ENCODE peak calls at places on chromosomes 1 and 21, in eight cellular contexts. F is stomach, H is K562, T is A549, N is transverse colon, J is esophagus muscularis mucosa, W is H1, L is ovary. Y is an unnamed sample.
A peak's percentile ranks its signal among the peaks of the same experiment; 100 is the strongest.

GRCh38 chr1:58982259-58982998 is 198.6 kb upstream of the JUN start:
- DNase-seq in F (peak; percentile 79), H (no peak), T (no peak), N (no peak), J (no peak), W (no peak), L (no peak), Y (no peak)

GRCh38 chr1:241716915-241717651 is 65.0 kb downstream of the WDR64 start:
- DNase-seq in F (no peak), H (no peak), T (no peak), N (no peak), J (no peak), W (no peak), L (no peak), Y (no peak)

GRCh38 chr1:89525169-89525855 is 683 bp downstream of the LRRC8B start:
- DNase-seq in F (no peak), H (peak; percentile 61), T (peak; percentile 41), N (no peak), J (no peak), W (no peak), L (peak; percentile 56), Y (peak; percentile 18)

GRCh38 chr1:89147707-89148106 is 21.8 kb upstream of the GBP2 start:
- DNase-seq in F (no peak), H (no peak), T (no peak), N (no peak), J (no peak), W (no peak), L (no peak), Y (no peak)

GRCh38 chr1:192170196-192170984 is 12.1 kb downstream of the RGS18 start:
- DNase-seq in F (no peak), H (peak; percentile 70), T (no peak), N (no peak), J (no peak), W (no peak), L (no peak), Y (no peak)

GRCh38 chr1:41653574-41653973 is 169.1 kb upstream of the EDN2 start:
- DNase-seq in F (no peak), H (no peak), T (no peak), N (no peak), J (no peak), W (no peak), L (no peak), Y (no peak)

GRCh38 chr1:71296551-71296950 is 215.7 kb upstream of the ZRANB2 start:
- DNase-seq in F (no peak), H (no peak), T (no peak), N (no peak), J (no peak), W (no peak), L (no peak), Y (no peak)

GRCh38 chr1:169392406-169392805 is 24.4 kb downstream of the BLZF1 start:
- DNase-seq in F (no peak), H (no peak), T (no peak), N (no peak), J (no peak), W (no peak), L (no peak), Y (no peak)

GRCh38 chr1:152348447-152348846 is 11.4 kb downstream of the FLG2 start:
- DNase-seq in F (no peak), H (no peak), T (no peak), N (no peak), J (no peak), W (no peak), L (no peak), Y (no peak)

DNA sequence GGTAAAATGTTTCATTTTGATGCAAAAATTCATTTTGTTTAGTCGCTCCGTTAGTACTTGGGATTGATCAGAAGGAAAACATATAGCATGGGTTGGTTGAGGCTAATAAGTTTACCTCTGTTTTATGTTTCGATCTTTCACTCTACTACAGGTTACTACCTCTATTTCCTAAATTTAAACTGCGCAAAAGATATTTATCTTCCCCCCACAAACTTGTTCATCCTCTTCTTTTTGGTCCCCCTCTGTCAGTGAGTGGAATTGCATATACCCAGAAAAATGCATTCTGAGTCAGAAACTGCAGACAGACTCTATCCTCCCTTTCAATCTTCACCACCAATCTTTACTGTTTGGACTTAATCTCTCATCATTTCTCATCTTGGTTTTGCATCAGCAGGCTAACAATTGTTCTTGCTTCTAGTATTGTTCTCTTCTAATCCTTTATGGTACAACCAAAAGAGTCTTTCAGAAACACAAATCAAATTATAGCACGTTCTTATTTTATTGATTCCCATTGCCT is 316.0 kb upstream of the ADGRL4 start:
- DNase-seq in F (no peak), H (no peak), T (no peak), N (no peak), J (no peak), W (no peak), L (no peak), Y (no peak)
- TF ChIP-seq CTCF in F (no peak), H (no peak), T (no peak), N (no peak), J (no peak), W (no peak), L (no peak), Y (no peak)

GRCh38 chr21:34809822-34810221 is 141.0 kb downstream of the CLIC6 start:
- DNase-seq in F (no peak), H (no peak), T (no peak), N (no peak), J (no peak), W (no peak), L (no peak), Y (no peak)

GRCh38 chr21:34812510-34813265 is 143.9 kb downstream of the CLIC6 start:
- DNase-seq in F (no peak), H (no peak), T (no peak), N (no peak), J (no peak), W (no peak), L (no peak), Y (no peak)

GRCh38 chr21:34808569-34809204 is 139.9 kb downstream of the CLIC6 start:
- DNase-seq in F (no peak), H (no peak), T (no peak), N (no peak), J (no peak), W (no peak), L (no peak), Y (no peak)

GRCh38 chr21:34811368-34811767 is 142.6 kb downstream of the CLIC6 start:
- DNase-seq in F (no peak), H (no peak), T (no peak), N (no peak), J (no peak), W (no peak), L (no peak), Y (no peak)

DNA sequence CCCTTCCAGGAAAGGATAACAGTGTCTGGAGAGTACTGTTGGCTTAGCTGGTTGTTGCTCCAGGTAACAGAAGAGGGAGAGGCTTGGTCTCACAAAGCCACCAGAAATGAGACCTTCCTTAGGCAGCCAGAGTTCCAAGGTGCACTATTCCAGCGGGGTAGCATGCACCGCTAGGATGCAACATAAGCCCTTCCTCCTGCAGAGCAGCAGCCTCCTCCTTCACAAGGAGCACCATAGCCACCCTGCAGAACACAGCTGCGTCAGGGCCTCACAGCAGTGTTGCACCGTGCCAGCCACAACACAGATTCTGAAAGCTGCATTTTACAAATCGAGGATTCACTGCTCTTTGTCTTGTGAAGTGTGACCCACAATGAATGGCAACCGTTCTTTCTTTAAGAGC is 142.0 kb downstream of the CLIC6 start:
- DNase-seq in F (no peak), H (no peak), T (no peak), N (no peak), J (no peak), W (no peak), L (no peak), Y (no peak)
- H3K4me1 ChIP-seq in F (peaks cover 46% of the 10 kb centered on the region), H (no peaks in the 10 kb centered on the region), T (peaks cover 82% of the 10 kb centered on the region), N (peaks cover 30% of the 10 kb centered on the region), J (no peaks in the 10 kb centered on the region), W (no peaks in the 10 kb centered on the region), L (peaks cover 8% of the 10 kb centered on the region), Y (peaks cover 21% of the 10 kb centered on the region)

GRCh38 chr1:48523541-48523940 is 51.5 kb upstream of the SPATA6 start:
- DNase-seq in F (no peak), H (no peak), T (no peak), N (no peak), J (no peak), W (no peak), L (no peak), Y (no peak)

GRCh38 chr1:48530727-48531351 is 58.8 kb upstream of the SPATA6 start:
- DNase-seq in F (peak; percentile 69), H (peak; percentile 83), T (peak; percentile 36), N (peak; percentile 78), J (no peak), W (peak; percentile 97), L (peak; percentile 43), Y (no peak)

GRCh38 chr1:48524892-48525467 is 53.0 kb upstream of the SPATA6 start:
- DNase-seq in F (no peak), H (no peak), T (no peak), N (no peak), J (no peak), W (no peak), L (no peak), Y (no peak)

DNA sequence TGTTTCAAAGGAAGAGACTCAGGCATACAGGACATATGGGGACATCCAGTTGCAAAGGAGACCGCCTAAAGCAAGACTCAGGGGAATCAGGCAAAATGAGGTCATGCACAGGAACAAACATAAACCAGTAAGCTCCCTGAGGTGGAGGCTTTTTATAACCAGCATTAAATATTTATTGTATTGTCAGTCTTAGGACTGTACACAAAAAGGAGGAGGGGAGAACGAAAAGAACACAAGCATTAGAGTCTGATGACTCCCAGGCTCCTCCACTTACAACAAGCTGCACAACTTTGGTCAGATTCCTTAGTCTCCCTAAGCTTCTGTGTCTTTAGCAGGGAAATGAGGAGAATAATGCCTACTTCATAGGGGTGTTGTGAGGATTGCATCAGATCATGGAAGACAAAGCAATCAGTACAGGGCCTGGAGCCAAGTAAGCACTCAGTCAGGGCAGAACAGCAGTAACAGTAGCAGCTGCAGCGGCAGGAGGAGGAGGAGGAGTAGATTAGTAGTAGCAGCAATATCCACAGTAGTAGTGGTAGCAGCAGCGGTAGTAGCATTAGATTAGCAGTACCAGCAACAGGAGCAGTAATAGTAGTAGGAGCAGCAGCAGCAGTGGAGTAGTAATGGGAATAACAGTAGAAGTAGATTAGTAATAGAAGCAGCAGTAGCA is 54.2 kb upstream of the SPATA6 start:
- DNase-seq in F (peak; percentile 39), H (no peak), T (no peak), N (peak; percentile 15), J (no peak), W (no peak), L (no peak), Y (peak; percentile 30)
- TF ChIP-seq EP300 in F (no peak), H (no peak), T (no peak), N (no peak), J (no peak), W (no peak), L (no peak), Y (no peak)

GRCh38 chr1:212608209-212608955 is at the start of gene ATF3:
- DNase-seq in F (peak; percentile 100), H (peak; percentile 98), T (peak; percentile 94), N (peak; percentile 99), J (peak; percentile 100), W (peak; percentile 96), L (peak; percentile 99), Y (peak; percentile 99)
- TF ChIP-seq CTCF in F (no peak), H (peak; percentile 9), T (no peak), N (no peak), J (no peak), W (no peak), L (peak; percentile 32), Y (no peak)

GRCh38 chr21:44870748-44871495 is 2.6 kb downstream of the PTTG1IP start:
- DNase-seq in F (peak; percentile 56), H (no peak), T (no peak), N (peak; percentile 48), J (no peak), W (no peak), L (peak; percentile 54), Y (no peak)
- H3K4me1 ChIP-seq in F (peaks cover 72% of the 10 kb centered on the region), H (peaks cover 52% of the 10 kb centered on the region), T (peaks cover 65% of the 10 kb centered on the region), N (peaks cover 71% of the 10 kb centered on the region), J (peaks cover 83% of the 10 kb centered on the region), W (peaks cover 6% of the 10 kb centered on the region), L (peaks cover 24% of the 10 kb centered on the region), Y (peaks cover 40% of the 10 kb centered on the region)